ENCODE peak calls at places on chromosomes 4 and X, in five cellular contexts. Q is GM12878, T is fibroblast of lung, B is HepG2, H is neural progenitor cell. X is an unnamed sample.

GRCh38 chrX:121106484-121107235 is 59.2 kb downstream of the GLUD2 start:
- DNase-seq in H (no peak), B (no peak), T (no peak), Q (no peak), X (no peak)

GRCh38 chrX:26649534-26649933 is 433.6 kb downstream of the MAGEB5 start:
- DNase-seq in H (peak), Q (no peak), B (peak), T (no peak), X (peak)

GRCh38 chr4:126991965-126992364 is 640.8 kb upstream of the INTU start:
- DNase-seq in T (peak), B (no peak), H (no peak), Q (no peak), X (peak)

GRCh38 chr4:3291969-3292570 is 751 bp upstream of the RGS12 start:
- DNase-seq in H (peak), Q (no peak), B (peak), T (no peak), X (peak)

GRCh38 chr4:75831856-75832405 is 70.3 kb downstream of the PPEF2 start:
- DNase-seq in Q (no peak), T (no peak), H (peak), B (no peak), X (no peak)

GRCh38 chr4:71830497-71831178 is 46.8 kb upstream of the GC start:
- DNase-seq in T (no peak), B (no peak), Q (peak), H (no peak), X (no peak)

GRCh38 chrX:132490086-132490419 is 1.2 kb upstream of the MBNL3 start:
- DNase-seq in H (peak), B (peak), Q (no peak), T (no peak), X (no peak)

GRCh38 chrX:3815896-3816664 is 102.6 kb upstream of the PRKX start:
- DNase-seq in H (peak), T (peak), Q (peak), B (peak), X (peak)

GRCh38 chrX:102712216-102712966 is at the start of gene GPRASP2:
- DNase-seq in B (no peak), H (peak), T (peak), Q (no peak), X (peak)

GRCh38 chr4:87971866-87972265 is 3.6 kb upstream of the SPP1 start:
- DNase-seq in B (no peak), T (no peak), H (no peak), Q (no peak), X (no peak)

GRCh38 chr4:18366762-18367358 is 345.3 kb upstream of the LCORL start:
- DNase-seq in B (peak), T (peak), Q (peak), H (peak), X (peak)

GRCh38 chrX:152876931-152877840 is 20.7 kb upstream of the ZNF185 start:
- DNase-seq in B (peak), Q (no peak), T (no peak), H (no peak), X (no peak)

GRCh38 chr4:25182941-25183340 is 22.7 kb upstream of the SEPSECS start:
- DNase-seq in T (no peak), H (no peak), B (no peak), Q (no peak), X (no peak)

GRCh38 chr4:25180524-25181131 is 20.4 kb upstream of the SEPSECS start:
- DNase-seq in H (peak), B (peak), Q (no peak), T (peak), X (peak)

GRCh38 chr4:25178838-25179261 is 18.6 kb upstream of the SEPSECS start:
- DNase-seq in Q (no peak), B (peak), H (no peak), T (no peak), X (no peak)

DNA sequence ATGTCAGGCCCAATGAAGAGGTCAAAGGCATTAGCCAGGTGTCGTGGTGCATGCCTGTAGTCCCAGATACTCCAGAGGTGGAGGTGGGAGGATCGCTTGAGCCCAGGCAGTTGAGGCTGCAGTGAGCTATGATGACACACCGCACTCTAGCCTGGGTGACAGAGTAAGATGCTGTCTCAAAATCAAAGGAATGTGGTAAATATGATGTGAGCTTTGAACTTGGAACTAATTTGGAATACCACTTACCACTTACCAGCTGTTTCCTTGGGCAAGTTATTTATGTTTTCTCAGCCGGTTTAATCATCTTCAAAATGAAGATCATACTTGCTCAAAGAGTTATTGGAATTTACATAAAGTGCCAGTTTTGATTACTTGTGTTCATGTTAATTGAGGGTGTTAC is 23.8 kb upstream of the SEPSECS start:
- DNase-seq in T (peak), Q (no peak), H (no peak), B (no peak), X (no peak)
- H3K4me2 ChIP-seq in T (no peak), Q (no peak), H (no peak), B (no peak), X (no peak)

GRCh38 chr4:13545394-13545808 is 1.1 kb upstream of the NKX3-2 start:
- DNase-seq in T (no peak), B (no peak), H (no peak), Q (no peak), X (no peak)

GRCh38 chr4:13543091-13543581 is 1.2 kb downstream of the NKX3-2 start:
- DNase-seq in H (no peak), Q (no peak), B (no peak), T (no peak), X (no peak)

GRCh38 chr4:13546374-13546854 is 2.1 kb upstream of the NKX3-2 start:
- DNase-seq in B (no peak), H (no peak), T (no peak), Q (no peak), X (no peak)

GRCh38 chr4:13543648-13544555 is at the start of gene NKX3-2:
- DNase-seq in Q (no peak), B (no peak), T (peak), H (peak), X (peak)

GRCh38 chr4:13544556-13545393 is 467 bp upstream of the NKX3-2 start:
- DNase-seq in Q (no peak), H (peak), T (peak), B (peak), X (peak)
- H3K4me3 ChIP-seq in Q (peak), H (peak), T (peak), B (peak), X (peak)

GRCh38 chr4:28006021-28006420 is 1145.4 kb downstream of the STIM2 start:
- DNase-seq in B (no peak), H (no peak), Q (no peak), T (no peak), X (no peak)
- H3K4me2 ChIP-seq in B (no peak), H (no peak), Q (no peak), T (no peak), X (no peak)

GRCh38 chr4:52862605-52863236 is 604 bp downstream of the RASL11B start:
- DNase-seq in B (no peak), Q (no peak), H (no peak), T (no peak), X (no peak)
- H3K4me3 ChIP-seq in B (no peak), Q (peak), H (peak), T (peak), X (peak)